ENCODE peak calls at places on chromosomes 4 and X, in nine cellular contexts. S, N, D, L, J, M, U, Q and B are unnamed samples.
A peak's percentile ranks its signal among the peaks of the same experiment; 100 is the strongest.

GRCh38 chrX:74231625-74232024 is 72.4 kb upstream of the ZCCHC13 start:
- DNase-seq in S (no peak), M (no peak), N (no peak), D (no peak), Q (no peak), L (no peak), J (no peak), U (no peak), B (no peak)

GRCh38 chr4:96519291-96519690 is 679.4 kb downstream of the PDHA2 start:
- DNase-seq in D (no peak), Q (no peak), J (no peak), U (peak; percentile 10), M (no peak), L (no peak), N (no peak), S (no peak), B (no peak)

GRCh38 chr4:38310446-38311043 is 350.3 kb downstream of the PTTG2 start:
- DNase-seq in D (no peak), Q (no peak), J (no peak), L (no peak), M (no peak), U (no peak), N (no peak), S (no peak), B (no peak)

GRCh38 chr4:10346023-10346422 is 111.2 kb downstream of the ZNF518B start:
- DNase-seq in U (peak; percentile 71), Q (no peak), M (no peak), D (no peak), L (no peak), S (no peak), J (no peak), N (no peak), B (no peak)

GRCh38 chrX:146056511-146057081 is 239.0 kb downstream of the SLITRK2 start:
- DNase-seq in N (no peak), U (no peak), L (no peak), Q (no peak), S (no peak), M (no peak), J (no peak), D (no peak), B (no peak)

GRCh38 chr4:4981827-4982226 is 37.4 kb downstream of the CYTL1 start:
- DNase-seq in Q (no peak), N (no peak), U (no peak), M (no peak), D (no peak), L (no peak), S (no peak), J (no peak), B (no peak)

GRCh38 chr4:108272046-108272445 is 103.3 kb upstream of the LEF1 start:
- DNase-seq in J (no peak), L (no peak), S (peak; percentile 3), N (no peak), U (no peak), D (no peak), Q (no peak), M (no peak), B (no peak)

GRCh38 chrX:17601816-17602215 is 135.5 kb upstream of the SCML1 start:
- DNase-seq in D (no peak), N (no peak), U (no peak), M (no peak), L (no peak), Q (no peak), S (no peak), J (no peak), B (no peak)

GRCh38 chr4:22692736-22693135 is at the start of gene GBA3:
- DNase-seq in M (no peak), D (no peak), N (no peak), S (no peak), U (no peak), J (no peak), L (no peak), Q (no peak), B (no peak)

GRCh38 chr4:158826057-158826456 is 57.2 kb downstream of the FNIP2 start:
- DNase-seq in D (no peak), N (no peak), M (no peak), L (no peak), U (no peak), S (no peak), J (no peak), Q (no peak), B (no peak)

GRCh38 chrX:153647461-153648357 is 706 bp downstream of the DUSP9 start:
- DNase-seq in Q (no peak), J (peak; percentile 62), N (peak; percentile 20), M (no peak), U (no peak), S (no peak), L (peak; percentile 23), D (no peak), B (no peak)

GRCh38 chrX:153648358-153649177 is 1.6 kb downstream of the DUSP9 start:
- DNase-seq in D (no peak), S (no peak), M (no peak), J (peak; percentile 36), L (peak; percentile 16), Q (no peak), U (no peak), N (peak; percentile 8), B (no peak)

GRCh38 chrX:153650959-153651358 is 4.0 kb downstream of the DUSP9 start:
- DNase-seq in L (no peak), N (peak; percentile 17), S (no peak), J (peak; percentile 37), U (no peak), Q (no peak), D (no peak), M (no peak), B (no peak)

GRCh38 chrX:153649915-153650782 is 3.1 kb downstream of the DUSP9 start:
- DNase-seq in J (peak; percentile 59), L (peak; percentile 11), Q (no peak), M (no peak), U (no peak), D (no peak), N (peak; percentile 21), S (no peak), B (no peak)

GRCh38 chrX:153649178-153649914 is 2.3 kb downstream of the DUSP9 start:
- DNase-seq in Q (no peak), M (peak; percentile 69), U (no peak), S (no peak), N (peak; percentile 70), D (no peak), J (peak; percentile 78), L (peak; percentile 16), B (peak; percentile 36)
- TF ChIP-seq CTCF in Q (peak; percentile 55), M (peak; percentile 31), U (no peak), S (no peak), N (peak; percentile 41), D (no peak), J (peak; percentile 16), L (no peak), B (peak; percentile 47)

DNA sequence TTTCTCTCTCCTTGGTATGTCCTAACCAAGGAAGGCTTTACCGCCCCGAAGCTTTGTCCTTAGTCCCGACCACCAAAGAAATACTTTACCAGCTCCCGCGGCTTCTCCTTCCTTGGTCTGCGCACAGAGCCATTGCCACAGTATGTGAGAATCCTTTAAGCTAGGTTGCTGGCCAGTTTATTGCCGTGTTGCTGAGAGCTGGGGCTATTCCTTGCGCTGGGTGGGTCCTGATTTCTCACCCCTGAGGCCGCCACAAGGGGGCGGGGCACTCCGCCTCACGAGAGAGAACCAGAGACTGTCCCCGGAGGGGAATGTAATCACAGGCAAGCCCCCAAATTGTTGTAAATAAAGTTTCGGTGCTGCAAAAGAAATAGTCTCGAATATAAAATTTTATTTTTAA is 331.0 kb upstream of the PCDH10 start:
- DNase-seq in L (no peak), S (no peak), U (peak; percentile 2), Q (peak; percentile 28), N (no peak), J (no peak), D (no peak), M (no peak), B (no peak)
- TF ChIP-seq CTCF in L (no peak), S (no peak), U (no peak), Q (peak; percentile 50), N (no peak), J (no peak), D (no peak), M (no peak), B (no peak)

GRCh38 chr4:182085051-182085480 is 158.1 kb upstream of the TENM3 start:
- DNase-seq in L (no peak), M (no peak), S (no peak), U (peak; percentile 5), D (no peak), Q (no peak), N (no peak), J (no peak), B (no peak)

GRCh38 chr4:182089326-182089725 is 153.9 kb upstream of the TENM3 start:
- DNase-seq in U (no peak), S (peak; percentile 22), M (no peak), Q (no peak), J (no peak), D (no peak), N (no peak), L (no peak), B (peak; percentile 45)

GRCh38 chr4:182082910-182083309 is 160.3 kb upstream of the TENM3 start:
- DNase-seq in M (no peak), D (no peak), N (no peak), S (no peak), Q (no peak), U (no peak), L (no peak), J (no peak), B (no peak)

DNA sequence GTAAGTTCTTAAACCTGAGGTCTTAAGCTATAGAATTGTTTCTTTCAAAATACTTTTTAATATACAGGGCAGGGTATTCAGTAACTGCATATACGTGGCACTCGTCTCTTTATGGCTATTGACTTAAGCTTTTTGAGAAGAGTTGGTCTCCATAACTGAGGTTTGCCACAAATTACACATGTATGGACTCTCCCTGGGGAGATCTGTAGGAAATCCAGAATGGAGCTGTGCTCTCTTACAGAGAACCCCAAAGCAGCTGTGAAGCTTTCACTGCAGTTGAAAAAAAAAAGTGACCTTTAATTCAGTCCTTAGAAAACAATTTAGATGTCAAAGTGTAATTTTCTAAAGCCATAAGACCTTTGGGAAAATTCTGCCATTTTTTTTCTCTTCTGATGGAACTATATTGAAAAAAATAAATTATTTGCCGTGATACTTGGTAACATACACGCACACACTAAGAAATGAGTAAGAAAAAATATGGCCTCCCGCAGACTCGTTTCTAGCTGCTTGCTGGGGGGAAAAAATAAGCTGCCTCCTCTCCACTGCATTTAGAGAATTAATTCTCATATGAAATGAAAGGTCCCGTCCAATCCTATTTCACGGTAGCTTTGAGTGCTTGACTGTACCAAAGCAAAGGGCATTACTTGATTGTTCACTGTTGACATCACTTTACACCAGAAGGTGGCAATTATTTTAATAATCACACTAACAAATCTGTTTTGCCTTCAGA is 159.4 kb upstream of the TENM3 start:
- DNase-seq in D (no peak), J (no peak), L (no peak), Q (no peak), U (no peak), S (no peak), N (no peak), M (no peak), B (no peak)
- TF ChIP-seq CTCF in D (no peak), J (no peak), L (no peak), Q (no peak), U (no peak), S (no peak), N (no peak), M (no peak), B (no peak)

DNA sequence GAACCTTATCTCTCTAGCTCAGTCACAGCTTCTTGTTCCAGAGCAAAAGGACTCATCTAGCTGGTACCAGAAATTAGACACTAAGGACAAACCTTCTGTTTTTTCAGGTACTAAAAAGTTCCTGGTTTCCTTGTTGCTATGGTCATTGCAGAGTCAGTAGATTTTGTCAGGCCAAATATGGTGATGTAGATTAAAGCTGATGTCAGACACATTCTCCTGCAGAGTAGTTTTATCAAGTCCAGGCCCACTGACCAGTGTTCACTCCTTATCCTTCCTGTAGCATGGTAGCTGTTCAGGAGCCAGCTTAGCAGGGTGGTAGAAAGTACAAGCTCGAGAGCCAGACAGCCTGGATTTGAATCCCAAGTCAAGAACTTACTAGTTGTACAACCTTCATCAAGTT is 17.8 kb downstream of the OCRL start:
- DNase-seq in L (no peak), S (no peak), M (no peak), D (no peak), U (peak; percentile 51), Q (no peak), J (no peak), N (no peak), B (no peak)
- TF ChIP-seq CTCF in L (no peak), S (no peak), M (no peak), D (no peak), U (no peak), Q (no peak), J (no peak), N (no peak), B (no peak)